ENCODE peak calls at places on chromosomes 1 and 21, in nine cellular contexts. U is WTC11; B is left cardiac atrium; O is mucosa of descending colon; M is Calu3; X is HCT116; L is endothelial cell; R is heart left ventricle; Z is activated CD8-positive, alpha-beta T cell treated with anti-CD3 and anti-CD28 coated beads for 36 hours. H is an unnamed sample.

GRCh38 chr21:36415375-36415774 is 30.2 kb downstream of the CHAF1B start:
- DNase-seq in R (no peak), B (no peak), L (no peak), Z (no peak), O (no peak), X (no peak), M (no peak), U (no peak), H (no peak)

GRCh38 chr1:197441990-197442389 is 173.9 kb downstream of the CRB1 start:
- DNase-seq in B (peak), Z (no peak), R (peak), U (no peak), M (no peak), X (no peak), L (no peak), O (no peak), H (no peak)

GRCh38 chr21:45172408-45172807 is 98.0 kb downstream of the ADARB1 start:
- DNase-seq in R (no peak), B (no peak), U (no peak), O (no peak), Z (no peak), X (no peak), M (no peak), L (no peak), H (no peak)

GRCh38 chr1:213820362-213821149 is 167.2 kb upstream of the PROX1 start:
- DNase-seq in B (no peak), Z (no peak), X (no peak), L (no peak), U (no peak), M (no peak), R (peak), O (no peak), H (peak)

GRCh38 chr1:84122780-84123382 is 21.2 kb upstream of the PRKACB start:
- DNase-seq in M (peak), U (peak), R (peak), B (peak), X (no peak), O (peak), L (peak), Z (peak), H (peak)

GRCh38 chr1:226125097-226125630 is 61.4 kb downstream of the ACBD3 start:
- DNase-seq in U (peak), M (peak), B (peak), Z (peak), R (peak), X (peak), O (peak), L (peak), H (peak)

GRCh38 chr1:27332536-27333281 is 9.1 kb upstream of the SYTL1 start:
- DNase-seq in M (peak), B (peak), U (peak), Z (peak), X (no peak), R (peak), O (peak), L (peak), H (peak)

GRCh38 chr1:186404454-186405051 is 28.9 kb downstream of the ODR4 start:
- DNase-seq in L (no peak), R (no peak), M (peak), Z (no peak), U (no peak), X (no peak), B (no peak), O (no peak), H (no peak)

GRCh38 chr1:14304381-14304865 is 294.1 kb upstream of the KAZN start:
- DNase-seq in U (no peak), B (no peak), O (no peak), M (no peak), R (no peak), L (no peak), Z (no peak), X (no peak), H (no peak)

GRCh38 chr1:32741067-32741416 is 38.5 kb upstream of the SYNC start:
- DNase-seq in L (no peak), X (no peak), M (no peak), Z (no peak), O (no peak), B (no peak), U (peak), R (no peak), H (no peak)

GRCh38 chr1:221880182-221880581 is 138.3 kb upstream of the DUSP10 start:
- DNase-seq in U (no peak), O (no peak), R (no peak), X (no peak), B (no peak), M (no peak), Z (no peak), L (no peak), H (no peak)

GRCh38 chr1:84985365-84985764 is 11.5 kb downstream of the MCOLN2 start:
- DNase-seq in U (no peak), R (no peak), B (no peak), X (no peak), L (no peak), M (no peak), O (no peak), Z (no peak), H (no peak)

GRCh38 chr1:1306070-1306660 is 1.6 kb downstream of the ACAP3 start:
- DNase-seq in L (no peak), O (no peak), X (no peak), M (no peak), U (no peak), Z (peak), R (no peak), B (no peak), H (no peak)

GRCh38 chr1:63883494-63884235 is 109.8 kb downstream of the ROR1 start:
- DNase-seq in R (no peak), M (no peak), L (no peak), Z (no peak), B (no peak), U (no peak), X (no peak), O (no peak), H (no peak)

GRCh38 chr1:117646956-117647355 is 41.1 kb downstream of the TENT5C start:
- DNase-seq in X (no peak), O (no peak), B (no peak), M (no peak), U (no peak), Z (no peak), L (no peak), R (no peak), H (no peak)

GRCh38 chr1:204545202-204545601 is 29.0 kb downstream of the MDM4 start:
- DNase-seq in X (no peak), O (no peak), M (no peak), L (no peak), Z (no peak), R (no peak), B (no peak), U (no peak), H (no peak)

GRCh38 chr1:220119043-220119512 is 25.1 kb downstream of the IARS2 start:
- DNase-seq in L (no peak), B (no peak), X (no peak), O (peak), Z (no peak), M (peak), U (no peak), R (no peak), H (no peak)

GRCh38 chr1:235012436-235013210 is 116.0 kb downstream of the TOMM20 start:
- DNase-seq in O (no peak), M (no peak), Z (no peak), X (no peak), U (no peak), R (no peak), B (no peak), L (no peak), H (no peak)

GRCh38 chr1:24898152-24898908 is 31.7 kb downstream of the RUNX3 start:
- DNase-seq in U (peak), R (peak), Z (peak), M (peak), B (peak), L (peak), X (peak), O (peak), H (peak)

GRCh38 chr1:1402081-1402900 is 3.2 kb upstream of the CCNL2 start:
- DNase-seq in R (no peak), L (peak), O (peak), U (peak), X (peak), M (peak), B (no peak), Z (peak), H (peak)

GRCh38 chr1:203640723-203641523 is 14.3 kb downstream of the ATP2B4 start:
- DNase-seq in O (no peak), R (no peak), B (no peak), U (no peak), M (no peak), L (no peak), Z (no peak), X (no peak), H (no peak)

GRCh38 chr1:30933874-30934252 is 25.3 kb upstream of the SDC3 start:
- DNase-seq in M (no peak), R (no peak), Z (no peak), U (no peak), X (no peak), O (no peak), B (no peak), L (no peak), H (no peak)

GRCh38 chr1:110872745-110873435 is at the start of gene CD53:
- DNase-seq in L (no peak), X (no peak), B (no peak), Z (peak), U (no peak), M (no peak), O (peak), R (peak), H (no peak)

GRCh38 chr1:41802532-41803501 is 115.9 kb downstream of the HIVEP3 start:
- DNase-seq in L (no peak), B (peak), R (peak), U (no peak), Z (no peak), O (peak), X (no peak), M (no peak), H (peak)

GRCh38 chr1:10495942-10496341 is 21.2 kb downstream of the PEX14 start:
- DNase-seq in L (no peak), R (no peak), M (no peak), Z (peak), B (no peak), O (no peak), X (no peak), U (no peak), H (no peak)

GRCh38 chr1:56404561-56405030 is 174.8 kb downstream of the PLPP3 start:
- DNase-seq in M (no peak), X (no peak), Z (no peak), B (peak), R (peak), L (no peak), U (no peak), O (no peak), H (no peak)

GRCh38 chr1:223710179-223711133 is 1.9 kb upstream of the CAPN2 start:
- DNase-seq in B (no peak), M (no peak), X (no peak), Z (no peak), L (no peak), U (no peak), R (no peak), O (no peak), H (no peak)

GRCh38 chr1:89758127-89758526 is 62.7 kb upstream of the LRRC8D start:
- DNase-seq in M (no peak), Z (no peak), X (no peak), U (no peak), R (no peak), L (no peak), B (no peak), O (no peak), H (no peak)

H was measured in body of pancreas.